ENCODE peak calls at places on chromosomes 11 and 22, in six cellular contexts. One of them, this sample, is unnamed.

GRCh38 chr22:26671317-26672059 is 14.1 kb downstream of the MIAT start:
- DNase-seq in PC-3: no peak
- DNase-seq in neural crest cell: no peak
- DNase-seq in HCT116: no peak
- DNase-seq in cardiac muscle cell: no peak
- DNase-seq in cardiac fibroblast: no peak
- DNase-seq in this sample: peak; percentile 45

GRCh38 chr22:23100124-23100801 is 29.9 kb downstream of the GNAZ start:
- DNase-seq in PC-3: no peak
- DNase-seq in cardiac muscle cell: no peak
- DNase-seq in neural crest cell: no peak
- DNase-seq in cardiac fibroblast: no peak
- DNase-seq in HCT116: no peak
- DNase-seq in this sample: no peak

GRCh38 chr11:115623021-115623451 is 118.8 kb upstream of the CADM1 start:
- DNase-seq in PC-3: peak; percentile 7
- DNase-seq in neural crest cell: no peak
- DNase-seq in cardiac fibroblast: peak; percentile 94
- DNase-seq in HCT116: no peak
- DNase-seq in cardiac muscle cell: peak; percentile 62
- DNase-seq in this sample: peak; percentile 2

GRCh38 chr11:59011672-59012071 is 72.4 kb downstream of the GLYATL1 start:
- DNase-seq in HCT116: no peak
- DNase-seq in cardiac fibroblast: no peak
- DNase-seq in neural crest cell: no peak
- DNase-seq in cardiac muscle cell: peak; percentile 8
- DNase-seq in PC-3: no peak
- DNase-seq in this sample: no peak

GRCh38 chr22:22748297-22748743 is 103.9 kb downstream of the GGTLC2 start:
- DNase-seq in cardiac muscle cell: no peak
- DNase-seq in PC-3: peak; percentile 64
- DNase-seq in cardiac fibroblast: peak; percentile 68
- DNase-seq in HCT116: no peak
- DNase-seq in neural crest cell: peak; percentile 37
- DNase-seq in this sample: peak; percentile 71

GRCh38 chr22:19818264-19819208 is 36.1 kb downstream of the GNB1L start:
- DNase-seq in HCT116: no peak
- DNase-seq in neural crest cell: no peak
- DNase-seq in cardiac fibroblast: no peak
- DNase-seq in PC-3: no peak
- DNase-seq in cardiac muscle cell: no peak
- DNase-seq in this sample: no peak

GRCh38 chr22:32205974-32206773 is 1.3 kb upstream of the RFPL2 start:
- DNase-seq in neural crest cell: peak; percentile 25
- DNase-seq in cardiac fibroblast: no peak
- DNase-seq in PC-3: no peak
- DNase-seq in cardiac muscle cell: no peak
- DNase-seq in HCT116: no peak
- DNase-seq in this sample: no peak

GRCh38 chr11:12121011-12121410 is 10.6 kb downstream of the MICAL2 start:
- DNase-seq in HCT116: no peak
- DNase-seq in PC-3: no peak
- DNase-seq in cardiac muscle cell: peak; percentile 60
- DNase-seq in cardiac fibroblast: no peak
- DNase-seq in neural crest cell: no peak
- DNase-seq in this sample: no peak

GRCh38 chr22:40480996-40481395 is 110.6 kb downstream of the SGSM3 start:
- DNase-seq in cardiac fibroblast: no peak
- DNase-seq in cardiac muscle cell: no peak
- DNase-seq in neural crest cell: no peak
- DNase-seq in PC-3: no peak
- DNase-seq in HCT116: no peak
- DNase-seq in this sample: no peak

GRCh38 chr22:32501797-32502290 is 27.2 kb downstream of the FBXO7 start:
- DNase-seq in HCT116: no peak
- DNase-seq in cardiac fibroblast: no peak
- DNase-seq in cardiac muscle cell: no peak
- DNase-seq in PC-3: no peak
- DNase-seq in neural crest cell: no peak
- DNase-seq in this sample: no peak

GRCh38 chr11:48168815-48169214 is 47.8 kb upstream of the OR4B1 start:
- DNase-seq in neural crest cell: no peak
- DNase-seq in cardiac fibroblast: no peak
- DNase-seq in cardiac muscle cell: no peak
- DNase-seq in PC-3: no peak
- DNase-seq in HCT116: no peak
- DNase-seq in this sample: no peak

GRCh38 chr22:31305194-31305593 is 12.9 kb upstream of the PIK3IP1 start:
- DNase-seq in neural crest cell: no peak
- DNase-seq in PC-3: no peak
- DNase-seq in cardiac fibroblast: no peak
- DNase-seq in HCT116: no peak
- DNase-seq in cardiac muscle cell: no peak
- DNase-seq in this sample: peak; percentile 32

GRCh38 chr11:75633409-75634011 is 35.3 kb downstream of the MAP6 start:
- DNase-seq in HCT116: no peak
- DNase-seq in cardiac fibroblast: no peak
- DNase-seq in PC-3: no peak
- DNase-seq in cardiac muscle cell: no peak
- DNase-seq in neural crest cell: no peak
- DNase-seq in this sample: no peak

GRCh38 chr11:131710511-131710910 is 340.1 kb downstream of the NTM start:
- DNase-seq in cardiac fibroblast: no peak
- DNase-seq in PC-3: peak; percentile 7
- DNase-seq in HCT116: no peak
- DNase-seq in neural crest cell: no peak
- DNase-seq in cardiac muscle cell: no peak
- DNase-seq in this sample: no peak

GRCh38 chr11:9758676-9759518 is 95.0 kb downstream of the SWAP70 start:
- DNase-seq in cardiac muscle cell: peak; percentile 92
- DNase-seq in cardiac fibroblast: peak; percentile 87
- DNase-seq in HCT116: peak; percentile 24
- DNase-seq in PC-3: peak; percentile 57
- DNase-seq in neural crest cell: peak; percentile 57
- DNase-seq in this sample: peak; percentile 74

GRCh38 chr22:31122532-31123291 is at the start of gene INPP5J:
- DNase-seq in cardiac muscle cell: peak; percentile 84
- DNase-seq in HCT116: peak; percentile 44
- DNase-seq in cardiac fibroblast: peak; percentile 36
- DNase-seq in neural crest cell: peak; percentile 41
- DNase-seq in PC-3: peak; percentile 44
- DNase-seq in this sample: peak; percentile 55

GRCh38 chr11:63459586-63459985 is 31.4 kb downstream of the PLAAT5 start:
- DNase-seq in cardiac fibroblast: no peak
- DNase-seq in HCT116: no peak
- DNase-seq in cardiac muscle cell: no peak
- DNase-seq in PC-3: peak; percentile 52
- DNase-seq in neural crest cell: no peak
- DNase-seq in this sample: peak; percentile 3

GRCh38 chr11:72950685-72951084 is 136.5 kb downstream of the ATG16L2 start:
- DNase-seq in cardiac fibroblast: no peak
- DNase-seq in HCT116: no peak
- DNase-seq in cardiac muscle cell: no peak
- DNase-seq in neural crest cell: no peak
- DNase-seq in PC-3: no peak
- DNase-seq in this sample: no peak

GRCh38 chr11:110162216-110162615 is 69.0 kb downstream of the ZC3H12C start:
- DNase-seq in cardiac muscle cell: no peak
- DNase-seq in cardiac fibroblast: no peak
- DNase-seq in neural crest cell: no peak
- DNase-seq in PC-3: no peak
- DNase-seq in HCT116: no peak
- DNase-seq in this sample: no peak

GRCh38 chr11:124172599-124172998 is 10.5 kb upstream of the OR10D3 start:
- DNase-seq in PC-3: no peak
- DNase-seq in cardiac fibroblast: no peak
- DNase-seq in neural crest cell: no peak
- DNase-seq in HCT116: no peak
- DNase-seq in cardiac muscle cell: no peak
- DNase-seq in this sample: no peak

GRCh38 chr22:17980638-17981051 is 43.7 kb downstream of the MICAL3 start:
- DNase-seq in cardiac muscle cell: peak; percentile 53
- DNase-seq in neural crest cell: no peak
- DNase-seq in HCT116: no peak
- DNase-seq in cardiac fibroblast: peak; percentile 45
- DNase-seq in PC-3: no peak
- DNase-seq in this sample: no peak

GRCh38 chr22:50282361-50283144 is 12.4 kb upstream of the MAPK11 start:
- DNase-seq in HCT116: peak; percentile 77
- DNase-seq in PC-3: peak; percentile 89
- DNase-seq in cardiac muscle cell: no peak
- DNase-seq in cardiac fibroblast: peak; percentile 51
- DNase-seq in neural crest cell: no peak
- DNase-seq in this sample: peak; percentile 84

GRCh38 chr11:63489879-63490278 is 1.1 kb downstream of the PLAAT5 start:
- DNase-seq in HCT116: no peak
- DNase-seq in PC-3: peak; percentile 10
- DNase-seq in neural crest cell: no peak
- DNase-seq in cardiac fibroblast: peak; percentile 54
- DNase-seq in cardiac muscle cell: no peak
- DNase-seq in this sample: no peak

GRCh38 chr22:27473533-27473932 is 328.0 kb downstream of the MN1 start:
- DNase-seq in cardiac fibroblast: no peak
- DNase-seq in cardiac muscle cell: no peak
- DNase-seq in HCT116: peak; percentile 56
- DNase-seq in neural crest cell: no peak
- DNase-seq in PC-3: peak; percentile 57
- DNase-seq in this sample: no peak

GRCh38 chr22:50548046-50548912 is 2.6 kb downstream of the KLHDC7B start:
- DNase-seq in cardiac muscle cell: no peak
- DNase-seq in PC-3: no peak
- DNase-seq in neural crest cell: no peak
- DNase-seq in HCT116: no peak
- DNase-seq in cardiac fibroblast: peak; percentile 17
- DNase-seq in this sample: no peak

GRCh38 chr11:107858217-107859070 is at the start of gene SLC35F2:
- DNase-seq in cardiac muscle cell: peak; percentile 83
- DNase-seq in neural crest cell: peak; percentile 50
- DNase-seq in cardiac fibroblast: peak; percentile 55
- DNase-seq in HCT116: peak; percentile 73
- DNase-seq in PC-3: peak; percentile 96
- DNase-seq in this sample: peak; percentile 88

GRCh38 chr11:35632301-35632700 is 14.0 kb downstream of the FJX1 start:
- DNase-seq in PC-3: no peak
- DNase-seq in cardiac muscle cell: no peak
- DNase-seq in HCT116: no peak
- DNase-seq in cardiac fibroblast: no peak
- DNase-seq in neural crest cell: no peak
- DNase-seq in this sample: peak; percentile 34

DNA sequence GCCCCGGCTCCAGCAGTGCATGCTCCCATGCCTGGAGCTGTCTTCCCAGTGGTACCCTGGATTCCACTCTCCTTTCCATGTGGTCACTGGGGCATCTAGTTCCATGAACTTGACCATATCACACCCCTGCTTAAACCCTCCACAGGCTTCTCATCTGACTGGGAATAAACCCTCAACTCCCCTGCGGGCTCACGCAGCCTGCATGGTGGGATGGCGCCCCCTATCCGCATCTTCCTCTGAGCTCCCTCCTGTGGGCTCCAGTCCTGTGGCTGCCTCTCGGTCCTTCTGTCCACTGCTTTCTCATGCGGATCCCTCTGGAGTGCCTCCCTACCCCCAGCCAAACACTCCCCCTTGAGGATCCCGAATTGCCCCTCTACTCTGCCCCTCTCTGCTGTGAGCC is 41.4 kb upstream of the TTLL12 start:
- DNase-seq in cardiac fibroblast: peak; percentile 42
- DNase-seq in cardiac muscle cell: peak; percentile 59
- DNase-seq in HCT116: peak; percentile 10
- DNase-seq in PC-3: peak; percentile 35
- DNase-seq in neural crest cell: peak; percentile 65
- DNase-seq in this sample: peak; percentile 47
- TF ChIP-seq CTCF in cardiac fibroblast: peak; percentile 45
- TF ChIP-seq CTCF in cardiac muscle cell: peak; percentile 52
- TF ChIP-seq CTCF in HCT116: peak; percentile 73
- TF ChIP-seq CTCF in PC-3: peak; percentile 55
- TF ChIP-seq CTCF in neural crest cell: peak; percentile 47
- TF ChIP-seq CTCF in this sample: peak; percentile 34

GRCh38 chr11:113906038-113906437 is 1.4 kb downstream of the HTR3B start:
- DNase-seq in neural crest cell: no peak
- DNase-seq in HCT116: peak; percentile 45
- DNase-seq in cardiac fibroblast: peak; percentile 22
- DNase-seq in PC-3: peak; percentile 93
- DNase-seq in cardiac muscle cell: peak; percentile 65
- DNase-seq in this sample: peak; percentile 26
- TF ChIP-seq CTCF in neural crest cell: peak; percentile 49
- TF ChIP-seq CTCF in HCT116: peak; percentile 55
- TF ChIP-seq CTCF in cardiac fibroblast: peak; percentile 10
- TF ChIP-seq CTCF in PC-3: peak; percentile 73
- TF ChIP-seq CTCF in cardiac muscle cell: peak; percentile 12
- TF ChIP-seq CTCF in this sample: no peak

GRCh38 chr11:70448983-70449567 is 50.7 kb downstream of the CTTN start:
- DNase-seq in cardiac fibroblast: no peak
- DNase-seq in cardiac muscle cell: no peak
- DNase-seq in neural crest cell: no peak
- DNase-seq in PC-3: no peak
- DNase-seq in HCT116: peak; percentile 16
- DNase-seq in this sample: no peak
- TF ChIP-seq CTCF in cardiac fibroblast: peak; percentile 57
- TF ChIP-seq CTCF in cardiac muscle cell: peak; percentile 39
- TF ChIP-seq CTCF in neural crest cell: peak; percentile 61
- TF ChIP-seq CTCF in PC-3: peak; percentile 84
- TF ChIP-seq CTCF in HCT116: peak; percentile 89
- TF ChIP-seq CTCF in this sample: peak; percentile 55

DNA sequence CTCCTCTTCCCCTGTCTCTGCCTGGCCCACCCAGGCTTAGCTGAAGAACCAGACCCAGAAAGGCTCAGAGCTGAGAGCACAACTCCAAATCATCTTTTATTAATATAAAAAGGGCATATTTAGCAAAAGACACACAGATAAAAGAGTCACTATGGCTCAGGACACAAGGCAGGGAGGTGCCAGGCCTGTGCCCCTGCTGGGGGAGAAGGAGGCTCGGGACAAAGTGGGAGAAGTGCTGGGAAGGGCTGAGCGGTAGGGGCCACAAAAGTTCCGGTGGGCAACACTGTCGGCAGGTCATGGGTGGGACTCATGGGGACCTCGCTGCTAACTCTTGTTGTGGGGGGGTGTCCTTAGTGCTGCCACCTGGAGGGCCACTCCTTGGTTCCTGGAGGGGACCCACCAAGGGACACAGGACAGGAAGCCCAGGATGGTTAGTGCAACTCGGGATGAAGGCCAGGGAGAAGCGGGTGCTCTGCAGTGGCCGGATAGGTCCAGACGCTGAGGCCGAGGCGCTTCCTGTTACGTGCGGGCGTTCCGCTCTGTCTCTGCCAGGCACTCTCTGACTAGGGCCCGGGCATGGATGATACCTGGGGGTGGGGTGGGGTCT is 1.4 kb upstream of the PITPNM1 start:
- DNase-seq in PC-3: no peak
- DNase-seq in HCT116: no peak
- DNase-seq in neural crest cell: no peak
- DNase-seq in cardiac fibroblast: no peak
- DNase-seq in cardiac muscle cell: no peak
- DNase-seq in this sample: no peak
- TF ChIP-seq CTCF in PC-3: peak; percentile 47
- TF ChIP-seq CTCF in HCT116: no peak
- TF ChIP-seq CTCF in neural crest cell: peak; percentile 22
- TF ChIP-seq CTCF in cardiac fibroblast: no peak
- TF ChIP-seq CTCF in cardiac muscle cell: no peak
- TF ChIP-seq CTCF in this sample: no peak

GRCh38 chr11:86453290-86454030 is 78.8 kb downstream of the CCDC81 start:
- DNase-seq in cardiac muscle cell: no peak
- DNase-seq in HCT116: no peak
- DNase-seq in cardiac fibroblast: no peak
- DNase-seq in PC-3: no peak
- DNase-seq in neural crest cell: no peak
- DNase-seq in this sample: no peak
- TF ChIP-seq CTCF in cardiac muscle cell: no peak
- TF ChIP-seq CTCF in HCT116: peak; percentile 51
- TF ChIP-seq CTCF in cardiac fibroblast: no peak
- TF ChIP-seq CTCF in PC-3: no peak
- TF ChIP-seq CTCF in neural crest cell: no peak
- TF ChIP-seq CTCF in this sample: no peak